ENCODE peak calls at places on chromosomes 16 and 17, in seven cellular contexts. One of them, this sample, is unnamed.

GRCh38 chr17:1399366-1399678 is 700 bp downstream of the YWHAE start:
- DNase-seq in mesenchymal stem cell: no peak
- DNase-seq in IMR-90: no peak
- DNase-seq in H1: no peak
- DNase-seq in trophoblast cell: no peak
- DNase-seq in mesendoderm: no peak
- DNase-seq in H9: no peak
- DNase-seq in this sample: no peak

GRCh38 chr16:89409161-89409711 is 81.1 kb downstream of the ANKRD11 start:
- DNase-seq in trophoblast cell: no peak
- DNase-seq in H9: no peak
- DNase-seq in mesendoderm: peak
- DNase-seq in IMR-90: peak
- DNase-seq in H1: no peak
- DNase-seq in mesenchymal stem cell: peak
- DNase-seq in this sample: no peak

GRCh38 chr16:85750827-85751641 is at the start of gene C16orf74:
- DNase-seq in mesenchymal stem cell: peak
- DNase-seq in mesendoderm: no peak
- DNase-seq in H9: no peak
- DNase-seq in H1: no peak
- DNase-seq in trophoblast cell: peak
- DNase-seq in IMR-90: peak
- DNase-seq in this sample: no peak

GRCh38 chr16:87806608-87807546 is 41.1 kb upstream of the KLHDC4 start:
- DNase-seq in H1: no peak
- DNase-seq in trophoblast cell: peak
- DNase-seq in H9: peak
- DNase-seq in IMR-90: peak
- DNase-seq in mesendoderm: peak
- DNase-seq in mesenchymal stem cell: peak
- DNase-seq in this sample: no peak

GRCh38 chr17:76398523-76399174 is 14.2 kb downstream of the SPHK1 start:
- DNase-seq in mesendoderm: no peak
- DNase-seq in H9: no peak
- DNase-seq in IMR-90: no peak
- DNase-seq in trophoblast cell: no peak
- DNase-seq in mesenchymal stem cell: no peak
- DNase-seq in H1: no peak
- DNase-seq in this sample: no peak

GRCh38 chr17:57257213-57257873 is 1.0 kb downstream of the MSI2 start:
- DNase-seq in H9: no peak
- DNase-seq in mesenchymal stem cell: peak
- DNase-seq in trophoblast cell: no peak
- DNase-seq in mesendoderm: no peak
- DNase-seq in IMR-90: no peak
- DNase-seq in H1: no peak
- DNase-seq in this sample: no peak

GRCh38 chr16:67247698-67248400 is 568 bp upstream of the FHOD1 start:
- DNase-seq in trophoblast cell: no peak
- DNase-seq in mesendoderm: no peak
- DNase-seq in mesenchymal stem cell: peak
- DNase-seq in IMR-90: no peak
- DNase-seq in H9: no peak
- DNase-seq in H1: no peak
- DNase-seq in this sample: no peak

GRCh38 chr17:77828749-77829539 is 129.6 kb upstream of the TNRC6C start:
- DNase-seq in H1: no peak
- DNase-seq in mesendoderm: no peak
- DNase-seq in mesenchymal stem cell: no peak
- DNase-seq in IMR-90: no peak
- DNase-seq in H9: no peak
- DNase-seq in trophoblast cell: no peak
- DNase-seq in this sample: no peak

GRCh38 chr17:73770115-73770848 is 126.0 kb upstream of the SDK2 start:
- DNase-seq in H1: no peak
- DNase-seq in IMR-90: peak
- DNase-seq in trophoblast cell: no peak
- DNase-seq in mesenchymal stem cell: peak
- DNase-seq in mesendoderm: peak
- DNase-seq in H9: no peak
- DNase-seq in this sample: no peak

GRCh38 chr17:42459256-42459982 is 741 bp downstream of the ATP6V0A1 start:
- DNase-seq in trophoblast cell: peak
- DNase-seq in H9: peak
- DNase-seq in IMR-90: peak
- DNase-seq in mesenchymal stem cell: peak
- DNase-seq in mesendoderm: peak
- DNase-seq in H1: no peak
- DNase-seq in this sample: no peak

GRCh38 chr17:17926036-17926435 is 46.2 kb downstream of the TOM1L2 start:
- DNase-seq in mesendoderm: no peak
- DNase-seq in trophoblast cell: no peak
- DNase-seq in IMR-90: no peak
- DNase-seq in H9: no peak
- DNase-seq in mesenchymal stem cell: no peak
- DNase-seq in H1: no peak
- DNase-seq in this sample: no peak

GRCh38 chr17:8225813-8226535 is 15.6 kb upstream of the AURKB start:
- DNase-seq in mesenchymal stem cell: peak
- DNase-seq in mesendoderm: peak
- DNase-seq in trophoblast cell: peak
- DNase-seq in H9: peak
- DNase-seq in H1: no peak
- DNase-seq in IMR-90: peak
- DNase-seq in this sample: peak

GRCh38 chr16:76696876-76697275 is 419.7 kb downstream of the CNTNAP4 start:
- DNase-seq in mesendoderm: no peak
- DNase-seq in H1: no peak
- DNase-seq in H9: no peak
- DNase-seq in trophoblast cell: no peak
- DNase-seq in IMR-90: no peak
- DNase-seq in mesenchymal stem cell: no peak
- DNase-seq in this sample: no peak

GRCh38 chr17:57985675-57985974 is 2.4 kb downstream of the VEZF1 start:
- DNase-seq in H9: no peak
- DNase-seq in IMR-90: peak
- DNase-seq in trophoblast cell: no peak
- DNase-seq in mesendoderm: no peak
- DNase-seq in H1: no peak
- DNase-seq in mesenchymal stem cell: peak
- DNase-seq in this sample: no peak

GRCh38 chr17:39754161-39754957 is 16.6 kb downstream of the GRB7 start:
- DNase-seq in H9: peak
- DNase-seq in mesendoderm: peak
- DNase-seq in mesenchymal stem cell: peak
- DNase-seq in IMR-90: peak
- DNase-seq in H1: no peak
- DNase-seq in trophoblast cell: peak
- DNase-seq in this sample: peak

GRCh38 chr17:12584727-12585126 is 81.0 kb upstream of the MYOCD start:
- DNase-seq in IMR-90: no peak
- DNase-seq in mesendoderm: no peak
- DNase-seq in trophoblast cell: no peak
- DNase-seq in H9: no peak
- DNase-seq in mesenchymal stem cell: no peak
- DNase-seq in H1: no peak
- DNase-seq in this sample: no peak

GRCh38 chr16:31508706-31509523 is 724 bp upstream of the RUSF1 start:
- DNase-seq in IMR-90: peak
- DNase-seq in H1: no peak
- DNase-seq in H9: no peak
- DNase-seq in mesenchymal stem cell: no peak
- DNase-seq in mesendoderm: no peak
- DNase-seq in trophoblast cell: no peak
- DNase-seq in this sample: no peak

DNA sequence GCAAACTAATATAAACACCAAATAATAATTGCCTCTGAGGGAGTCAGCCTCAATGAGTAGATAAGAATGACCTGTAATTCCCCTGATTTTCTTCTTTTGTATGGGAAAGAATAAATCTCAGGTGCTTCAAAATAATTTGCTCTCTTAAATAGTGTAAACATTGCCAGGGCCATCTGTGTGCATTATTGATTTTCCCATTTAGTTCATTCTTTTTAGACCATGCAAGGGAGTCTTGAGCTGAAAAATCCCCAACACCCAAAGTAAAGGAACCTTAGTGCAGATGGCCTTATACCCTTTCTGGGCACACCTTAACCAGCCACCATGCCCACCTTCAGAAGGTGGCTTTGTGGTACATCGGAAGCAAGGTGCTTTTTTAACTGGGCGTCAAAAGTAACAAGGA is 267.2 kb downstream of the TMEM114 start:
- DNase-seq in H9: no peak
- DNase-seq in H1: no peak
- DNase-seq in mesendoderm: no peak
- DNase-seq in IMR-90: no peak
- DNase-seq in mesenchymal stem cell: no peak
- DNase-seq in trophoblast cell: no peak
- DNase-seq in this sample: no peak
- H3K23ac ChIP-seq in H9: no peak
- H3K23ac ChIP-seq in H1: no peak
- H3K23ac ChIP-seq in mesendoderm: no peak
- H3K23ac ChIP-seq in IMR-90: no peak
- H3K23ac ChIP-seq in mesenchymal stem cell: no peak
- H3K23ac ChIP-seq in trophoblast cell: no peak
- H3K23ac ChIP-seq in this sample: no peak

DNA sequence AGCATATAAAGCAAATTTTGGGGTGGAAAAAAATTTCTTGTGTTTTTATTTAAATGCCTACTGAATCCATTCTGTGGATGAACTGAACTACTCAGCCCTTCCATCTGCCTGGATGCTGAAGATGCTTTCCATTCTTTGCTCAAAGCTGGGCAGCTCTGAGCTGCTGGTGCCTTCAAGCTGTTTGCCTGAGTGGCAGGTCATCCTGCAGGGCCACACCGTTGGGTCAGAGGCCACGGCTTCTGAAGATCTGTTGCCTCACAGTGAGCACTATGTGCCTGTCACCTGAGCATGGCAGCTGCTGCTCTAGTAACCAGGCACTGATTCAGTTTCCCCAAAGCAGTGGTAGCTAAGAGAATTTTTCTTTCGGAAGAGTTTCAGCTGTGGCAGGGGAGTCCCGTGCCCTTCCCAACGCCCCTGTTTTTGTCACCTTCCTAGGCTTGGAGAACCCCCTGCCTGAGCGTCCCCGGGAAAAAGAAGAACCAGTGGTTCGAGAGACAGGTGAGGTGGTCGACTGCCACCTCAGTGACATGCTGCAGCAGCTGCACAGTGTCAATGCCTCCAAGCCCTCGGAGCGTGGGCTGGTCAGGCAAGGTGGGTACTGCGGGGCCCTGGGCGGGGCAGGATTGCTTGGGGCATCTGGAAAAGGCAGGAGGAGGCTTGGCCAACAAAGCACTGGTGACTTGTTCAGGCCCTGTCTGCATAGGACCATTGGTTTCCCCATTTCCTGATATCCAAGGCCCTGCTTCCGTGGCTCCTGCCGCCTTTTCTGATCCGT is 8.5 kb downstream of the PLK1 start:
- DNase-seq in H1: no peak
- DNase-seq in mesendoderm: no peak
- DNase-seq in IMR-90: no peak
- DNase-seq in trophoblast cell: peak
- DNase-seq in mesenchymal stem cell: no peak
- DNase-seq in H9: no peak
- DNase-seq in this sample: no peak
- H3K23ac ChIP-seq in H1: no peak
- H3K23ac ChIP-seq in mesendoderm: no peak
- H3K23ac ChIP-seq in IMR-90: no peak
- H3K23ac ChIP-seq in trophoblast cell: no peak
- H3K23ac ChIP-seq in mesenchymal stem cell: no peak
- H3K23ac ChIP-seq in H9: no peak
- H3K23ac ChIP-seq in this sample: peak

GRCh38 chr16:49498241-49499017 is 124.8 kb downstream of the C16orf78 start:
- DNase-seq in trophoblast cell: no peak
- DNase-seq in H1: no peak
- DNase-seq in mesendoderm: no peak
- DNase-seq in H9: no peak
- DNase-seq in IMR-90: no peak
- DNase-seq in mesenchymal stem cell: no peak
- DNase-seq in this sample: no peak

GRCh38 chr16:49499018-49499785 is 125.6 kb downstream of the C16orf78 start:
- DNase-seq in IMR-90: no peak
- DNase-seq in H9: no peak
- DNase-seq in trophoblast cell: no peak
- DNase-seq in mesenchymal stem cell: no peak
- DNase-seq in H1: no peak
- DNase-seq in mesendoderm: peak
- DNase-seq in this sample: no peak

GRCh38 chr16:49502136-49502881 is 128.7 kb downstream of the C16orf78 start:
- DNase-seq in H1: no peak
- DNase-seq in H9: no peak
- DNase-seq in IMR-90: no peak
- DNase-seq in mesendoderm: no peak
- DNase-seq in mesenchymal stem cell: no peak
- DNase-seq in trophoblast cell: no peak
- DNase-seq in this sample: no peak

GRCh38 chr16:49497466-49497865 is 123.9 kb downstream of the C16orf78 start:
- DNase-seq in mesenchymal stem cell: no peak
- DNase-seq in H9: no peak
- DNase-seq in H1: no peak
- DNase-seq in mesendoderm: no peak
- DNase-seq in trophoblast cell: no peak
- DNase-seq in IMR-90: no peak
- DNase-seq in this sample: no peak

GRCh38 chr16:49500211-49500610 is 126.6 kb downstream of the C16orf78 start:
- DNase-seq in trophoblast cell: no peak
- DNase-seq in H1: no peak
- DNase-seq in IMR-90: no peak
- DNase-seq in mesendoderm: no peak
- DNase-seq in H9: no peak
- DNase-seq in mesenchymal stem cell: no peak
- DNase-seq in this sample: no peak
- H3K23ac ChIP-seq in trophoblast cell: no peak
- H3K23ac ChIP-seq in H1: no peak
- H3K23ac ChIP-seq in IMR-90: no peak
- H3K23ac ChIP-seq in mesendoderm: no peak
- H3K23ac ChIP-seq in H9: no peak
- H3K23ac ChIP-seq in mesenchymal stem cell: no peak
- H3K23ac ChIP-seq in this sample: no peak

GRCh38 chr16:2856061-2856670 is 1.8 kb downstream of the PRSS22 start:
- DNase-seq in mesendoderm: peak
- DNase-seq in H1: no peak
- DNase-seq in H9: peak
- DNase-seq in IMR-90: no peak
- DNase-seq in mesenchymal stem cell: no peak
- DNase-seq in trophoblast cell: peak
- DNase-seq in this sample: no peak

GRCh38 chr16:2859686-2860265 is 1.8 kb upstream of the PRSS22 start:
- DNase-seq in mesendoderm: no peak
- DNase-seq in H1: no peak
- DNase-seq in H9: no peak
- DNase-seq in trophoblast cell: no peak
- DNase-seq in IMR-90: no peak
- DNase-seq in mesenchymal stem cell: no peak
- DNase-seq in this sample: no peak

GRCh38 chr16:2857451-2858244 is at the start of gene PRSS22:
- DNase-seq in trophoblast cell: peak
- DNase-seq in H1: no peak
- DNase-seq in mesendoderm: peak
- DNase-seq in H9: peak
- DNase-seq in IMR-90: peak
- DNase-seq in mesenchymal stem cell: peak
- DNase-seq in this sample: no peak

GRCh38 chr16:2856686-2857450 is 1.1 kb downstream of the PRSS22 start:
- DNase-seq in mesenchymal stem cell: no peak
- DNase-seq in trophoblast cell: no peak
- DNase-seq in mesendoderm: no peak
- DNase-seq in H1: no peak
- DNase-seq in IMR-90: no peak
- DNase-seq in H9: no peak
- DNase-seq in this sample: no peak

GRCh38 chr16:2858245-2859025 is 465 bp upstream of the PRSS22 start:
- DNase-seq in H1: no peak
- DNase-seq in mesendoderm: peak
- DNase-seq in H9: peak
- DNase-seq in IMR-90: no peak
- DNase-seq in trophoblast cell: peak
- DNase-seq in mesenchymal stem cell: no peak
- DNase-seq in this sample: no peak
- H3K23ac ChIP-seq in H1: no peak
- H3K23ac ChIP-seq in mesendoderm: no peak
- H3K23ac ChIP-seq in H9: no peak
- H3K23ac ChIP-seq in IMR-90: no peak
- H3K23ac ChIP-seq in trophoblast cell: no peak
- H3K23ac ChIP-seq in mesenchymal stem cell: no peak
- H3K23ac ChIP-seq in this sample: no peak